ENCODE peak calls at places on chromosome 7, in ten cellular contexts. V is fibroblast of lung, J is NCI-H2081, C is NCI-H524, P is GM20000, L is HT-29, I is Calu3, H is B cell, G is neural progenitor cell, X is memory B cell. W is an unnamed sample.
A peak's percentile ranks its signal among the peaks of the same experiment; 100 is the strongest.

GRCh38 chr7:78039791-78040776 is 241.5 kb downstream of the PHTF2 start:
- DNase-seq in V (peak; percentile 11), X (peak; percentile 41), P (peak; percentile 68), L (no peak), G (peak; percentile 70), I (no peak), C (no peak), H (peak; percentile 43), J (no peak), W (peak; percentile 57)

GRCh38 chr7:80583901-80584300 is 54.5 kb upstream of the CD36 start:
- DNase-seq in C (no peak), H (no peak), G (no peak), J (no peak), L (no peak), P (no peak), I (no peak), X (no peak), V (peak; percentile 64), W (no peak)

GRCh38 chr7:94052398-94053180 is 48.4 kb upstream of the BET1 start:
- DNase-seq in L (no peak), H (peak; percentile 70), X (peak; percentile 27), J (no peak), I (no peak), C (no peak), V (no peak), G (no peak), P (no peak), W (no peak)

GRCh38 chr7:105752671-105753275 is 123.6 kb downstream of the ATXN7L1 start:
- DNase-seq in G (peak; percentile 74), V (no peak), H (no peak), J (no peak), X (no peak), C (no peak), P (no peak), I (no peak), L (no peak), W (no peak)

GRCh38 chr7:156222611-156223010 is 410.3 kb upstream of the SHH start:
- DNase-seq in G (no peak), I (no peak), V (no peak), J (no peak), X (no peak), H (no peak), C (no peak), P (no peak), L (no peak), W (no peak)

GRCh38 chr7:133863362-133864061 is 263.6 kb upstream of the LRGUK start:
- DNase-seq in G (no peak), J (peak; percentile 68), L (no peak), V (no peak), C (no peak), X (no peak), I (no peak), H (no peak), P (no peak), W (no peak)

GRCh38 chr7:136869991-136870798 is 1.7 kb downstream of the CHRM2 start:
- DNase-seq in H (no peak), V (peak; percentile 27), J (no peak), X (no peak), P (no peak), G (peak; percentile 48), L (no peak), C (peak; percentile 40), I (no peak), W (peak; percentile 24)

GRCh38 chr7:28347964-28348363 is 64.4 kb upstream of the CREB5 start:
- DNase-seq in X (no peak), P (no peak), J (no peak), V (peak; percentile 75), L (no peak), C (no peak), G (no peak), H (no peak), I (no peak), W (no peak)

GRCh38 chr7:6226194-6226799 is 46.1 kb downstream of the CYTH3 start:
- DNase-seq in V (peak; percentile 70), G (no peak), I (peak; percentile 12), J (no peak), H (no peak), X (no peak), L (peak; percentile 18), C (no peak), P (no peak), W (no peak)

GRCh38 chr7:130632111-130632510 is 36.4 kb downstream of the COPG2 start:
- DNase-seq in C (no peak), P (no peak), G (no peak), J (no peak), H (no peak), V (peak; percentile 26), L (no peak), I (no peak), X (no peak), W (peak; percentile 56)

GRCh38 chr7:2019693-2020511 is 212.8 kb downstream of the MAD1L1 start:
- DNase-seq in X (peak; percentile 69), L (no peak), J (no peak), C (no peak), G (no peak), I (no peak), H (peak; percentile 88), P (peak; percentile 87), V (peak; percentile 96), W (peak; percentile 15)

GRCh38 chr7:131769241-131769640 is 212.8 kb upstream of the PODXL start:
- DNase-seq in C (no peak), I (no peak), V (no peak), G (no peak), H (no peak), X (no peak), L (peak; percentile 6), P (no peak), J (no peak), W (no peak)

GRCh38 chr7:66371096-66371824 is 166.1 kb downstream of the TPST1 start:
- DNase-seq in X (no peak), J (no peak), L (no peak), V (no peak), P (no peak), C (no peak), G (no peak), I (no peak), H (no peak), W (no peak)

W was measured in dermis blood vessel endothelial cell.